ENCODE peak calls at places on chromosomes 3 and 15, in ten cellular contexts. I is IMR-90, Y is heart left ventricle, E is transverse colon, H is esophagus muscularis mucosa, R is ovary, M is Peyer's patch, O is breast epithelium, D is thyroid gland, F is HCT116. N is an unnamed sample.
A peak's percentile ranks its signal among the peaks of the same experiment; 100 is the strongest.

GRCh38 chr3:40745381-40746106 is 220.8 kb downstream of the ZNF621 start:
- DNase-seq in E (no peak), H (no peak), O (no peak), R (no peak), Y (no peak), M (no peak), D (no peak), I (no peak), F (no peak), N (no peak)

GRCh38 chr15:34795267-34796081 is at the start of gene ACTC1:
- DNase-seq in H (no peak), M (no peak), D (peak; percentile 64), Y (peak; percentile 94), O (no peak), R (no peak), I (peak; percentile 52), F (no peak), E (no peak), N (peak; percentile 66)

GRCh38 chr3:129936757-129937156 is 37.8 kb upstream of the TRH start:
- DNase-seq in H (no peak), D (peak; percentile 34), M (peak; percentile 26), I (peak; percentile 28), F (no peak), Y (no peak), E (peak; percentile 53), O (peak; percentile 43), R (peak; percentile 48), N (peak; percentile 65)

GRCh38 chr15:33584797-33585196 is 274.0 kb downstream of the RYR3 start:
- DNase-seq in D (no peak), H (no peak), O (no peak), E (no peak), F (no peak), I (peak; percentile 12), Y (no peak), R (peak; percentile 67), M (no peak), N (peak; percentile 79)

GRCh38 chr15:82540055-82540983 is at the start of gene RPS17:
- DNase-seq in F (peak; percentile 91), I (peak; percentile 93), Y (peak; percentile 98), O (peak; percentile 96), E (peak; percentile 98), H (peak; percentile 98), M (peak; percentile 95), R (peak; percentile 97), D (peak; percentile 97), N (peak; percentile 97)

GRCh38 chr3:69102384-69102783 is 17.6 kb downstream of the ARL6IP5 start:
- DNase-seq in R (no peak), F (no peak), D (no peak), O (no peak), M (no peak), H (no peak), I (no peak), Y (no peak), E (no peak), N (no peak)

GRCh38 chr15:66703540-66703941 is 1.5 kb downstream of the SMAD6 start:
- DNase-seq in M (no peak), I (peak; percentile 55), O (no peak), Y (peak; percentile 56), H (no peak), F (no peak), E (peak; percentile 46), D (peak; percentile 59), R (no peak), N (peak; percentile 45)

GRCh38 chr3:178703268-178703975 is 167.2 kb downstream of the KCNMB2 start:
- DNase-seq in Y (no peak), D (no peak), E (no peak), O (no peak), I (peak; percentile 97), M (no peak), F (no peak), H (no peak), R (no peak), N (no peak)

GRCh38 chr15:67148196-67148701 is 82.8 kb downstream of the SMAD3 start:
- DNase-seq in F (no peak), D (peak; percentile 50), Y (no peak), H (no peak), R (no peak), M (no peak), O (no peak), E (no peak), I (peak; percentile 74), N (no peak)

GRCh38 chr3:58177747-58178527 is 32.8 kb downstream of the DNASE1L3 start:
- DNase-seq in R (peak; percentile 93), F (peak; percentile 51), O (peak; percentile 65), I (peak; percentile 69), D (peak; percentile 86), H (peak; percentile 97), Y (peak; percentile 91), M (peak; percentile 89), E (peak; percentile 94), N (peak; percentile 92)

GRCh38 chr3:69271098-69271497 is 114.8 kb downstream of the FRMD4B start:
- DNase-seq in E (no peak), H (no peak), D (no peak), M (no peak), O (no peak), F (no peak), I (no peak), R (no peak), Y (no peak), N (no peak)

GRCh38 chr15:74441248-74441939 is 7.6 kb upstream of the SEMA7A start:
- DNase-seq in F (no peak), H (no peak), R (no peak), O (no peak), I (no peak), M (no peak), E (no peak), D (no peak), Y (no peak), N (no peak)

GRCh38 chr3:194158942-194159439 is 23.0 kb downstream of the HES1 start:
- DNase-seq in D (peak; percentile 71), R (no peak), Y (no peak), I (no peak), F (no peak), M (no peak), H (no peak), O (peak; percentile 74), E (no peak), N (no peak)
- TF ChIP-seq POLR2A in D (no peak), R (no peak), Y (no peak), I (no peak), F (peak; percentile 38), M (no peak), H (no peak), O (no peak), E (no peak), N (no peak)

GRCh38 chr3:12660196-12660595 is 3.7 kb downstream of the RAF1 start:
- DNase-seq in M (no peak), D (no peak), E (no peak), H (no peak), R (no peak), F (no peak), O (no peak), I (no peak), Y (no peak), N (no peak)
- H3K4me3 ChIP-seq in M (no peak overlapping the region), D (no peak overlapping the region), E (no peak overlapping the region), H (no peak overlapping the region), R (no peak overlapping the region), F (no peak overlapping the region), O (no peak overlapping the region), I (no peak overlapping the region), Y (no peak overlapping the region), N (no peak overlapping the region)

GRCh38 chr3:139020036-139020867 is 474 bp downstream of the PRR23B start:
- DNase-seq in D (no peak), F (no peak), Y (no peak), E (no peak), R (no peak), H (no peak), M (no peak), O (no peak), I (no peak), N (no peak)
- TF ChIP-seq POLR2A in D (no peak), F (no peak), Y (no peak), E (no peak), R (no peak), H (no peak), M (no peak), O (no peak), I (no peak), N (no peak)

DNA sequence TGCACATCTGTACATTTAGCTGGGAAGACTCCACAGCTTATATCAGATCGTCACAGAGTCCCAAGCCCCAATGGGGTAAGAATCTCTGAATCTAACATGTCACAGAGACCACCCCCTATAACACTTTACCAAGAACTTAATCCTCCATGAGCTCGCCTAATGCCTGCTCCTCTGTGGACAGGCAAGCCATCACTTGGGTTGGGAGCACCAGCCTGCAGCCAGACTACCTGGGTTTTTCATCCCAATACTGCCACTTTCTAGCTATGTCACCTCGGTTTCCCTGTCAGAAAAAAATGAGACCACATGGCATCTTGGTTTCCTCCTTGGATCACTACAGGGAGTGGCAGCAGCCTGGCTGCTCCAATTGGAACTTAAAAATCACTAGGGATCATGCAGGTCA is 277.9 kb upstream of the TLE3 start:
- DNase-seq in H (no peak), F (no peak), D (no peak), O (no peak), I (no peak), E (no peak), R (no peak), M (no peak), Y (no peak), N (no peak)
- H3K4me3 ChIP-seq in H (no peak overlapping the region), F (no peak overlapping the region), D (no peak overlapping the region), O (no peak overlapping the region), I (no peak overlapping the region), E (no peak overlapping the region), R (no peak overlapping the region), M (no peak overlapping the region), Y (no peak overlapping the region), N (no peak overlapping the region)

GRCh38 chr3:190307164-190307545 is 15.1 kb downstream of the CLDN1 start:
- DNase-seq in I (no peak), F (no peak), H (no peak), E (no peak), D (no peak), O (no peak), M (no peak), Y (no peak), R (no peak), N (no peak)
- TF ChIP-seq POLR2A in I (no peak), F (no peak), H (no peak), E (no peak), D (no peak), O (no peak), M (no peak), Y (no peak), R (no peak), N (no peak)

GRCh38 chr3:175266993-175267960 is 408.1 kb downstream of the NAALADL2 start:
- DNase-seq in Y (no peak), D (no peak), H (no peak), E (no peak), O (no peak), F (no peak), I (peak; percentile 84), M (no peak), R (no peak), N (no peak)
- H3K4me3 ChIP-seq in Y (no peak overlapping the region), D (no peak overlapping the region), H (no peak overlapping the region), E (no peak overlapping the region), O (no peak overlapping the region), F (no peak overlapping the region), I (no peak overlapping the region), M (no peak overlapping the region), R (no peak overlapping the region), N (no peak overlapping the region)